ENCODE peak calls at places on chromosomes 4 and X, in seven cellular contexts. N, V, P, B, K, D and Z are unnamed samples.

GRCh38 chr4:84965558-84966381 is 720 bp downstream of the WDFY3 start:
- DNase-seq in V (peak), D (no peak), N (no peak), B (no peak), K (no peak), P (peak), Z (peak)

GRCh38 chrX:95762716-95763115 is 921.9 kb upstream of the DIAPH2 start:
- DNase-seq in D (no peak), K (no peak), P (no peak), B (peak), V (peak), N (no peak), Z (peak)

GRCh38 chr4:16222957-16223527 is 3.2 kb downstream of the TAPT1 start:
- DNase-seq in B (no peak), D (no peak), K (no peak), N (no peak), V (peak), P (no peak), Z (no peak)

GRCh38 chr4:154643493-154643892 is 31.0 kb upstream of the FGG start:
- DNase-seq in K (no peak), P (no peak), V (no peak), B (no peak), N (no peak), D (no peak), Z (no peak)

GRCh38 chrX:23127586-23127985 is 127.8 kb downstream of the DDX53 start:
- DNase-seq in P (no peak), N (no peak), B (no peak), K (no peak), D (no peak), V (peak), Z (no peak)

GRCh38 chr4:32102941-32103340 is 1382.8 kb downstream of the PCDH7 start:
- DNase-seq in V (no peak), B (no peak), P (no peak), D (no peak), N (no peak), K (no peak), Z (no peak)

GRCh38 chrX:130539721-130540321 is 138.0 kb downstream of the RBMX2 start:
- DNase-seq in D (peak), P (no peak), V (peak), K (no peak), N (no peak), B (peak), Z (peak)

GRCh38 chrX:129961180-129962083 is 21.0 kb upstream of the BCORL1 start:
- DNase-seq in V (peak), D (peak), B (peak), N (no peak), K (peak), P (no peak), Z (peak)

GRCh38 chr4:121192500-121192899 is 28.4 kb upstream of the TNIP3 start:
- DNase-seq in N (no peak), D (no peak), V (peak), K (no peak), B (peak), P (no peak), Z (peak)

GRCh38 chr4:145340071-145340695 is 141.5 kb upstream of the SMAD1 start:
- DNase-seq in P (no peak), K (no peak), D (no peak), B (no peak), V (peak), N (no peak), Z (no peak)

GRCh38 chr4:105122334-105122733 is 24.3 kb upstream of the TET2 start:
- DNase-seq in D (no peak), K (peak), P (no peak), N (no peak), B (peak), V (no peak), Z (peak)

GRCh38 chr4:128570380-128570779 is 239.1 kb upstream of the JADE1 start:
- DNase-seq in N (no peak), V (no peak), B (no peak), P (no peak), D (no peak), K (no peak), Z (no peak)